ENCODE peak calls at places on chromosomes 6 and 20, in eight cellular contexts. T is NCI-H1694 treated with DMSO at 0.1 percent for 48 hours; O is SHP77; N is GM10248; C is CD8-positive, alpha-beta T cell; S is EL; K is activated CD4-positive, alpha-beta T cell treated with anti-CD3 and anti-CD28 coated beads, Interleukin-2, amount 10 ng/mL, durations not matched to agents 7 days and 5 days; L is left ventricle myocardium inferior. X is an unnamed sample.

GRCh38 chr20:62993856-62994494 is 12.8 kb downstream of the BHLHE23 start:
- DNase-seq in T (no peak), O (no peak), N (no peak), C (no peak), S (no peak), K (no peak), L (no peak), X (no peak)

GRCh38 chr20:46196990-46197389 is 78.9 kb downstream of the CD40 start:
- DNase-seq in T (no peak), O (no peak), N (no peak), C (no peak), S (no peak), K (no peak), L (no peak), X (no peak)

GRCh38 chr6:110618591-110619267 is 142.3 kb upstream of the SLC22A16 start:
- DNase-seq in T (no peak), O (no peak), N (no peak), C (no peak), S (no peak), K (no peak), L (no peak), X (no peak)

GRCh38 chr6:141724731-141725130 is 408.0 kb upstream of the GJE1 start:
- DNase-seq in T (no peak), O (no peak), N (no peak), C (no peak), S (no peak), K (no peak), L (no peak), X (no peak)

GRCh38 chr6:8881663-8882062 is 446.3 kb upstream of the SLC35B3 start:
- DNase-seq in T (no peak), O (no peak), N (no peak), C (no peak), S (no peak), K (no peak), L (no peak), X (no peak)

GRCh38 chr6:164167873-164168405 is 753.4 kb downstream of the QKI start:
- DNase-seq in T (no peak), O (no peak), N (no peak), C (no peak), S (no peak), K (no peak), L (peak), X (no peak)

GRCh38 chr6:169263836-169264608 is 10.4 kb upstream of the THBS2 start:
- DNase-seq in T (no peak), O (no peak), N (no peak), C (no peak), S (peak), K (no peak), L (peak), X (no peak)

GRCh38 chr20:52039746-52040145 is 151.8 kb downstream of the ZFP64 start:
- DNase-seq in T (no peak), O (no peak), N (no peak), C (no peak), S (no peak), K (no peak), L (no peak), X (no peak)

GRCh38 chr6:39420300-39421265 is 98.1 kb upstream of the KCNK16 start:
- DNase-seq in T (no peak), O (no peak), N (no peak), C (no peak), S (no peak), K (no peak), L (no peak), X (no peak)

X was measured in effector memory CD4-positive, alpha-beta T cell.